ENCODE peak calls at places on chromosomes 4 and X, in seven cellular contexts. M, F, H, B, K, L and R are unnamed samples.

GRCh38 chrX:97797076-97797475 is 913.4 kb downstream of the RPA4 start:
- DNase-seq in B (no peak), F (no peak), L (no peak), M (no peak), H (no peak), K (no peak), R (no peak)

GRCh38 chr4:128866281-128866680 is 56.8 kb downstream of the JADE1 start:
- DNase-seq in K (no peak), M (no peak), B (no peak), L (no peak), F (no peak), H (no peak), R (no peak)

GRCh38 chrX:66030505-66031317 is 9.2 kb downstream of the VSIG4 start:
- DNase-seq in F (no peak), M (no peak), B (peak; percentile 21), L (no peak), K (peak; percentile 30), H (no peak), R (no peak)

GRCh38 chrX:48466696-48467095 is 3.4 kb downstream of the SLC38A5 start:
- DNase-seq in M (no peak), F (no peak), B (no peak), H (no peak), L (no peak), K (no peak), R (no peak)

GRCh38 chr4:185278716-185279115 is 69.3 kb downstream of the SNX25 start:
- DNase-seq in L (no peak), F (no peak), H (no peak), K (no peak), B (no peak), M (no peak), R (no peak)

GRCh38 chr4:108170729-108171540 is 2.2 kb upstream of the LEF1 start:
- DNase-seq in B (no peak), F (no peak), K (no peak), L (no peak), M (no peak), H (no peak), R (no peak)

GRCh38 chr4:88793473-88793872 is 95.8 kb upstream of the NAP1L5 start:
- DNase-seq in B (no peak), F (no peak), K (no peak), L (no peak), M (no peak), H (no peak), R (no peak)

GRCh38 chrX:97628807-97629596 is 745.3 kb downstream of the RPA4 start:
- DNase-seq in F (no peak), H (no peak), M (no peak), L (no peak), B (no peak), K (peak; percentile 22), R (no peak)

GRCh38 chrX:112846114-112846513 is 5.5 kb upstream of the AMOT start:
- DNase-seq in B (no peak), K (peak; percentile 42), L (no peak), H (no peak), F (no peak), M (no peak), R (no peak)

GRCh38 chr4:8439168-8439567 is 1.4 kb downstream of the ACOX3 start:
- DNase-seq in F (peak; percentile 33), B (no peak), K (no peak), L (no peak), M (no peak), H (no peak), R (no peak)

GRCh38 chr4:121814756-121815155 is 8.9 kb downstream of the CCNA2 start:
- DNase-seq in K (no peak), B (no peak), F (no peak), H (no peak), L (no peak), M (no peak), R (no peak)

GRCh38 chr4:121817006-121817405 is 6.7 kb downstream of the CCNA2 start:
- DNase-seq in F (no peak), M (no peak), H (no peak), L (no peak), B (no peak), K (no peak), R (no peak)

GRCh38 chr4:121818215-121818614 is 5.5 kb downstream of the CCNA2 start:
- DNase-seq in H (no peak), K (no peak), B (no peak), L (no peak), F (no peak), M (no peak), R (no peak)

GRCh38 chr4:121819216-121819980 is 4.3 kb downstream of the CCNA2 start:
- DNase-seq in L (no peak), M (no peak), H (no peak), B (no peak), F (no peak), K (no peak), R (no peak)

GRCh38 chr4:121817701-121818100 is 6.0 kb downstream of the CCNA2 start:
- DNase-seq in L (no peak), M (no peak), H (no peak), B (no peak), K (no peak), F (no peak), R (no peak)
- H3K27ac ChIP-seq in L (no peak overlapping the region), M (peak overlapping the region; percentile 3), H (no peak overlapping the region), B (no peak overlapping the region), K (no peak overlapping the region), F (no peak overlapping the region), R (no peak overlapping the region)

DNA sequence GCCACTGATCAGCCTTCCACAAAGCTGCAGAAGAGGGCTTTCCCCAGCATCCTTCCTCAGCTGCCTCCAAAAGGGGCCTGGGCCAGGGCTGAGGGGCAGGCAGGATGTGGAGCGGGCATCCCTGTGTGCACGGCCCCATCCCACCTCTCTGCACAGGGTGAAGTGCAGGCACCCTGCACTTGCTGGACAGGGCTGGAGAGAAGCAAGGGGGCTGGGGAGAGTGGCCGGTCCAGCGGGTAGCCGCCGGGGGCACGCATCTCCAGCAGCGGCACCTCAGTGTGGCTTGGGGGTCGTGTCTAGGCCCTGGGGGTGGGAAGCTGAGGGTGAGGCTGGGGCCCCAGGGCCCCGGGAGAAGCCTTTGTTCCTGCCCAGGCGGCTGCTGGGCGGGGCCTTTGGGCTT is 3.0 kb downstream of the AVPR2 start:
- DNase-seq in F (no peak), L (no peak), B (no peak), M (no peak), H (no peak), K (no peak), R (no peak)
- H3K27ac ChIP-seq in F (no peak overlapping the region), L (no peak overlapping the region), B (no peak overlapping the region), M (no peak overlapping the region), H (no peak overlapping the region), K (no peak overlapping the region), R (no peak overlapping the region)

GRCh38 chrX:134551365-134552095 is 91.6 kb downstream of the HPRT1 start:
- DNase-seq in K (no peak), H (no peak), F (no peak), B (no peak), L (no peak), M (no peak), R (no peak)
- H3K27ac ChIP-seq in K (peak overlapping the region; percentile 63), H (peak overlapping the region; percentile 84), F (no peak overlapping the region), B (peak overlapping the region; percentile 33), L (no peak overlapping the region), M (no peak overlapping the region), R (no peak overlapping the region)

GRCh38 chr4:150265806-150266205 is 187.6 kb downstream of the DCLK2 start:
- DNase-seq in M (no peak), F (no peak), L (no peak), B (no peak), H (no peak), K (no peak), R (no peak)

GRCh38 chr4:150264595-150265141 is 186.4 kb downstream of the DCLK2 start:
- DNase-seq in B (no peak), M (no peak), H (no peak), L (no peak), K (no peak), F (no peak), R (no peak)

GRCh38 chr4:150262611-150263010 is 184.4 kb downstream of the DCLK2 start:
- DNase-seq in K (no peak), B (no peak), L (no peak), H (no peak), F (no peak), M (no peak), R (no peak)

DNA sequence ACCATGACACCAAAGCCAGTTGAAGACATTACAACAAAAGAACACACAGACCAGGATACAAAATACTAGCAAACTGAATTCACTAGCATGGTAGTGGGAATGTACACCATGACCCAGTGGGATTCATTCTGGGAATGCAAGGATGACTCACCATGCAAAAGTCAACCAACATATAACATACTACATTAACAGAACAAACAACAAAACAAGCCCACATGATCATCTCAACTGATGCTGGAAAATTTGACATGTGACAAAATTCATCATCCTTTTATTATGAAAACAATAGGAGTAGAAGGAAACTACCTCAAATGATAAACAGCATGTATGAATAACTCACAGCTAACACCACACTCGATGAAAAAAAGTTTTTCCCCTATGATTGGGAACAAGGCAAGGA is 190.2 kb downstream of the DCLK2 start:
- DNase-seq in F (no peak), L (no peak), M (no peak), H (no peak), K (no peak), B (no peak), R (no peak)
- H3K27ac ChIP-seq in F (no peak overlapping the region), L (no peak overlapping the region), M (no peak overlapping the region), H (no peak overlapping the region), K (no peak overlapping the region), B (no peak overlapping the region), R (no peak overlapping the region)

DNA sequence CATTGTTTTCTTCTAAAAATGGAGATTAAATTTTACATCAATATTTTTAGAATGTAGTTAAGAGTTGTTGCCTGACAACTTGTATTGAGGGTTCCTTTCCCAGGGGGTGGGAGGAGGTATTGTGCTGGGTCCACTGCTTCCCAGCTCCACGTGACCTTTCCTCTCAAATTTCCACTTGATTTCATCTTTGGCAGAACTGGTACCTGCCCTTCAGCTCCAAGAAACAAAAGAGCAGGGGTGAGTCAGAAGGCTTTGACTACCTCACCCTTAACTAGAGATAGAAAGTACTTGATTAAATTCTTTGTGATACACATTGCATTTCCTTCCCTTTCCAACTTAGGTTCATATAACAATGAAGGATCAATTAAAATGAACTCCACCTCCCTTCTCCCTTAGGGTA is 19.7 kb downstream of the TRIM2 start:
- DNase-seq in M (peak; percentile 65), K (no peak), B (no peak), F (no peak), L (no peak), H (no peak), R (no peak)
- H3K27ac ChIP-seq in M (peak overlapping the region; percentile 67), K (peak overlapping the region; percentile 96), B (no peak overlapping the region), F (peak overlapping the region; percentile 94), L (peak overlapping the region; percentile 90), H (peak overlapping the region; percentile 93), R (peak overlapping the region; percentile 86)

DNA sequence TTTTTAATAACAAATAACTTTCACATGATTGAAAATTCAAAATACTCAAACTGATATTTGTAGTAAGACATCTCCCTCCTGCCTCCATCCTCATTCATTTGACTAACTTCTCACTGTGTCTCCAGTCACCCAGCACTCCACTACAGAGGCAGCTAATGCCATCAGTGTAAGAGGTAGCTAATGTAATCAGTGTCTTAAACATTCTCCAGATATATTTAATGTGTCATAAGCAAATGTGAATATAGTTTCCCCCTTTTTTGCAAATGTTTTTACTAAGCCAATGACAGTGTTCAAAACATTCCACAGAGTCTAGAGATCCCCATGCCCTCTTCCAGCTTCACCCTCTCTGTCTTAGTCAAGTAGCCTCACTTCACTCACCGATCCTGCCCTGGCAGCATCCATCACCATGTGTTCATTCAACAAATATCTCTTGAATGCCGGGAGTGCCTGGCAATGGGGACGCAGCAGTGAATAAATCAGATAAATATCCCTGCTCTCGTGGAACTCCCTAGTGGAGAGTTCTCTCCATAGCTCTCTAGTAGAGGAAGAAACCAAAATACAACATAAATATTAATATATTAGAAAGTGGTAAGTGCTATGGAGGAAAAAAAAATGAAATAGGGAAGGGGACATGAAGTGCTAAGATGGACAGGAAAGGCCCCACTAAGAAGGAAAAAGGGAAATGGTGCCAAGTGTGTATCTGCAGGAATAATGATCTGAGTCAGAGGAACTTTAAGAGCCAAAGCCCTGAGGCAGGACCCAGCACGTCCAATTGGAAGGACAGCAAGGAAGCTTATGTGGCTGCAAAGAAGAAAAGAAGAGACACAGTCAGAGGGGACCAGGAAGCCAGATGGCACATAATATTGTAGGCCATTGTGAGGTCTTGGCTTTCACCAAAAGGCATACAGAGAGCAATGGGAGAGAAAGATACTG is 18.7 kb downstream of the SCFD2 start:
- DNase-seq in K (no peak), M (no peak), L (no peak), H (no peak), F (no peak), B (no peak), R (no peak)
- H3K27ac ChIP-seq in K (peak overlapping the region; percentile 40), M (no peak overlapping the region), L (peak overlapping the region; percentile 49), H (no peak overlapping the region), F (no peak overlapping the region), B (no peak overlapping the region), R (no peak overlapping the region)